ENCODE peak calls at places on chromosomes 2 and 18, in five cellular contexts. W is left ventricle myocardium inferior, G is A549, I is neuronal stem cell, V is GM23338. E is an unnamed sample.

GRCh38 chr2:125479143-125479636 is 1176.8 kb upstream of the GYPC start:
- DNase-seq in W (no peak), G (no peak), I (no peak), V (no peak), E (no peak)

GRCh38 chr2:58913082-58913726 is 672.1 kb upstream of the FANCL start:
- DNase-seq in W (no peak), G (no peak), I (peak), V (peak), E (no peak)

GRCh38 chr2:21643180-21643579 is 519.4 kb downstream of the TDRD15 start:
- DNase-seq in W (no peak), G (no peak), I (no peak), V (no peak), E (no peak)

GRCh38 chr18:68847219-68847860 is 49.5 kb downstream of the CCDC102B start:
- DNase-seq in W (no peak), G (no peak), I (no peak), V (peak), E (no peak)

GRCh38 chr2:143229952-143230351 is 100.7 kb downstream of the ARHGAP15 start:
- DNase-seq in W (no peak), G (no peak), I (peak), V (peak), E (no peak)

GRCh38 chr2:185583058-185583816 is 155.4 kb upstream of the FSIP2 start:
- DNase-seq in W (no peak), G (peak), I (no peak), V (peak), E (peak)

GRCh38 chr2:100730290-100730868 is 89.6 kb upstream of the NPAS2 start:
- DNase-seq in W (peak), G (peak), I (no peak), V (peak), E (peak)

GRCh38 chr2:180715044-180715443 is 265.4 kb upstream of the UBE2E3 start:
- DNase-seq in W (no peak), G (no peak), I (no peak), V (no peak), E (no peak)

GRCh38 chr2:73985318-73986084 is 791 bp downstream of the TET3 start:
- DNase-seq in W (peak), G (peak), I (no peak), V (peak), E (no peak)

GRCh38 chr18:76621184-76621583 is 126.1 kb upstream of the ZNF516 start:
- DNase-seq in W (no peak), G (no peak), I (no peak), V (peak), E (no peak)

GRCh38 chr2:109646961-109647360 is 32.8 kb downstream of the SOWAHC start:
- DNase-seq in W (no peak), G (no peak), I (no peak), V (no peak), E (no peak)

GRCh38 chr2:128315829-128316776 is 2.6 kb downstream of the HS6ST1 start:
- DNase-seq in W (peak), G (no peak), I (no peak), V (no peak), E (no peak)

GRCh38 chr2:154527962-154528361 is 170.5 kb upstream of the KCNJ3 start:
- DNase-seq in W (no peak), G (no peak), I (no peak), V (no peak), E (no peak)

GRCh38 chr2:70919672-70920366 is 15.9 kb upstream of the ATP6V1B1 start:
- DNase-seq in W (peak), G (peak), I (peak), V (peak), E (no peak)

GRCh38 chr2:168583710-168584521 is 127.8 kb downstream of the CERS6 start:
- DNase-seq in W (no peak), G (no peak), I (no peak), V (no peak), E (peak)

GRCh38 chr2:68320118-68320641 is 431 bp upstream of the CNRIP1 start:
- DNase-seq in W (no peak), G (no peak), I (peak), V (peak), E (no peak)

GRCh38 chr2:109407401-109408335 is 206.1 kb downstream of the SEPTIN10 start:
- DNase-seq in W (no peak), G (no peak), I (no peak), V (no peak), E (no peak)

GRCh38 chr2:119475857-119476244 is 44.2 kb downstream of the TMEM37 start:
- DNase-seq in W (no peak), G (no peak), I (no peak), V (no peak), E (no peak)

GRCh38 chr18:47775961-47776360 is 154.5 kb downstream of the SMAD2 start:
- DNase-seq in W (no peak), G (no peak), I (no peak), V (peak), E (no peak)

GRCh38 chr2:218896501-218897393 is 16.1 kb downstream of the WNT10A start:
- DNase-seq in W (no peak), G (peak), I (no peak), V (peak), E (no peak)

GRCh38 chr2:66441651-66442365 is 6.9 kb downstream of the MEIS1 start:
- DNase-seq in W (no peak), G (no peak), I (no peak), V (peak), E (no peak)

GRCh38 chr2:225354281-225354774 is 45.2 kb upstream of the NYAP2 start:
- DNase-seq in W (no peak), G (no peak), I (no peak), V (no peak), E (peak)

GRCh38 chr18:7512326-7512725 is 54.8 kb upstream of the PTPRM start:
- DNase-seq in W (no peak), G (no peak), I (no peak), V (no peak), E (no peak)

GRCh38 chr18:11826836-11827235 is 24.4 kb upstream of the CHMP1B start:
- DNase-seq in W (no peak), G (no peak), I (no peak), V (peak), E (no peak)

GRCh38 chr18:47284691-47285370 is 33.4 kb upstream of the SKOR2 start:
- DNase-seq in W (no peak), G (no peak), I (no peak), V (no peak), E (no peak)

GRCh38 chr2:156320491-156320896 is 12.0 kb downstream of the NR4A2 start:
- DNase-seq in W (peak), G (no peak), I (peak), V (peak), E (no peak)
- H3K4me3 ChIP-seq in W (peak), G (peak), I (peak), V (peak), E (peak)

DNA sequence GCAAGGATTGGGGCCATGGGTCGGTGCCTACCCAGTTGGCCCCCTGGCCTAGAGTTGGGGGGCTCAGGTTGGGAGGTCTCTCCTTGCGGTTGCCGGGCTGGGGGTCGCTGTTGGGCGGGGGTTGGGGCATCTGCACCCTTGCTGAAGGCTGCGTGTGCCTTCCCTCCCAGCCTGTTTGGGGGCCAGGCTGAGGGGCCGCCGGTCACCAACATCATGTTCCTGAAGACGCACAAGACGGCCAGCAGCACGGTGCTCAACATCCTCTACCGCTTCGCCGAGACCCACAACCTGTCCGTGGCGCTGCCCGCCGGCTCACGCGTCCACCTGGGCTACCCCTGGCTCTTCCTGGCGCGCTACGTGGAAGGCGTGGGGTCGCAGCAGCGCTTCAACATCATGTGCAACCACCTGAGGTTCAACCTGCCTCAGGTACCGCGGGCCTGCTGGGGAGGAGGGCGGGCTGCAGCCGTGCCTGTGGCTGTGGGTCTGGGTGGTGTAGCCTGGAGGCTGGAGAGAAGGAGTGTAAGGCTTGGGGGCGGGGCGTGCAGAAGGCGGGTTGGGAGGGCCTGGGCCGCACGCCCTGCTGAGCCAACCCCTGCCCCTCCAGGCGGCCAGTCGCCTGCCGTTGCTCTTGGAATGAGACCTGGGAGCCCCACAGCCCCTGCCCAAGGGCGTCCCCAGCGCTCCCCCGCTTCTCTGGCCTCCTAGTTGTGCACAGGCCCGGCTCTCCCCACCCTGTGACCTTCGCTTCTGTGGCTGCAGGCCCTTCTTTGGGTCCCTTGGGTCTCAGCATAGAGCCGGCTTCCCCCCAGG is 7.2 kb upstream of the NEU4 start:
- DNase-seq in W (peak), G (no peak), I (no peak), V (peak), E (no peak)
- H3K4me3 ChIP-seq in W (no peak), G (no peak), I (no peak), V (no peak), E (no peak)

GRCh38 chr18:75229437-75229836 is 18.8 kb downstream of the TSHZ1 start:
- DNase-seq in W (no peak), G (no peak), I (no peak), V (no peak), E (no peak)

GRCh38 chr18:75226301-75226955 is 15.8 kb downstream of the TSHZ1 start:
- DNase-seq in W (no peak), G (no peak), I (peak), V (no peak), E (no peak)

GRCh38 chr18:75227535-75227934 is 16.9 kb downstream of the TSHZ1 start:
- DNase-seq in W (no peak), G (no peak), I (no peak), V (no peak), E (no peak)

GRCh38 chr18:75228967-75229366 is 18.4 kb downstream of the TSHZ1 start:
- DNase-seq in W (no peak), G (no peak), I (no peak), V (no peak), E (no peak)

GRCh38 chr18:75226956-75227316 is 16.3 kb downstream of the TSHZ1 start:
- DNase-seq in W (no peak), G (no peak), I (no peak), V (no peak), E (no peak)
- H3K4me3 ChIP-seq in W (peak), G (no peak), I (peak), V (no peak), E (no peak)

GRCh38 chr18:34709631-34710429 is at the start of gene DTNA:
- DNase-seq in W (no peak), G (no peak), I (peak), V (peak), E (peak)

GRCh38 chr18:34704823-34705222 is 5.3 kb upstream of the DTNA start:
- DNase-seq in W (no peak), G (no peak), I (no peak), V (no peak), E (no peak)

GRCh38 chr18:34710430-34711386 is 610 bp downstream of the DTNA start:
- DNase-seq in W (no peak), G (no peak), I (no peak), V (no peak), E (no peak)

GRCh38 chr18:34709104-34709503 is 994 bp upstream of the DTNA start:
- DNase-seq in W (no peak), G (no peak), I (no peak), V (no peak), E (peak)

DNA sequence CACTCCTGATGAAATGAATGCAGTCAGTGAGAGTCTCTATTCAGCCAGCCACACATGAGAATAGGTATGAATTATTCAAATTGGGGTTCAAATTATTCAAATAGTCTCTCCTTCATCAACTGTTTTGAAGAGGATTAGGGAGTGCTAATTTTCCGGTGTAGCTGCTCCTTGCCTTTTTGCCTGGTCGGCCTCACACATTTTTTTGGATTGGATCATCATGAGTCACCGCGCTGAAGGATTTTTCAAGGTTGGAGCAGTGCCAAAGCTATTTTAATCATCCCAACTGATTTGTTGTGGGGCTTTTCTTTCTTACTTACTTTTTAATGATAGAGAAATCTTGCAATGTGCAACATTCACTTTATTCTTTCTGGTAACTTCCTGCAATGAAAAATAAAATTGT is 2.4 kb upstream of the DTNA start:
- DNase-seq in W (no peak), G (peak), I (no peak), V (peak), E (peak)
- H3K4me3 ChIP-seq in W (peak), G (no peak), I (no peak), V (no peak), E (no peak)

GRCh38 chr18:75070625-75071483 is 138.1 kb downstream of the PTGR3 start:
- DNase-seq in W (no peak), G (peak), I (no peak), V (no peak), E (peak)

GRCh38 chr18:75068682-75069435 is 140.1 kb downstream of the PTGR3 start:
- DNase-seq in W (no peak), G (no peak), I (no peak), V (no peak), E (no peak)

GRCh38 chr18:75071484-75071785 is 137.5 kb downstream of the PTGR3 start:
- DNase-seq in W (no peak), G (no peak), I (no peak), V (no peak), E (no peak)

GRCh38 chr18:75071866-75072671 is 136.9 kb downstream of the PTGR3 start:
- DNase-seq in W (no peak), G (no peak), I (no peak), V (no peak), E (no peak)

DNA sequence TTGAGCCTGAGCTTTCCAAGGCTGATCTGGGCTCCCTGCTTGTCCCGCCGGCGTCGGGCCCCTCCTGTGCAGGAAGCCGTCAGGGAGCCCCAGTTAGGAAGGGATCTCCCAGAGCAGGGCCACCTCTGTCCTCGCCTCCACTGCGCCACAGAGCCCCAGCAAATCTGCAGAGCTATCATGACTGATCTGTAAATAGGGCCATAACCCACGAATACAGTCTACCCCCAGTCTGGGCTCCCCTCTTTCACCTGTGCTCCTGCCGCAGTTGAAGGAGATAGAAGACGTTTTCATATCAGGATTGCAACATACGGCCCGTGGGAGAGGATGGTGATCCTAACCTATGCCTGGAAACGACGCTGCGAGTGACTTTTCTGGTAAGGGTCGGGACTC is 138.7 kb downstream of the PTGR3 start:
- DNase-seq in W (no peak), G (no peak), I (no peak), V (no peak), E (no peak)
- H3K4me3 ChIP-seq in W (peak), G (no peak), I (no peak), V (no peak), E (no peak)

GRCh38 chr2:224038830-224039079 is 331 bp downstream of the SERPINE2 start:
- DNase-seq in W (no peak), G (no peak), I (no peak), V (no peak), E (no peak)
- H3K4me3 ChIP-seq in W (peak), G (peak), I (peak), V (peak), E (peak)

GRCh38 chr2:39523308-39524044 is 86.4 kb upstream of the MAP4K3 start:
- DNase-seq in W (no peak), G (peak), I (no peak), V (no peak), E (peak)
- H3K4me3 ChIP-seq in W (no peak), G (no peak), I (no peak), V (no peak), E (no peak)

GRCh38 chr2:160419776-160420521 is 73.7 kb downstream of the RBMS1 start:
- DNase-seq in W (no peak), G (no peak), I (no peak), V (no peak), E (peak)

GRCh38 chr2:160418853-160419252 is 74.8 kb downstream of the RBMS1 start:
- DNase-seq in W (no peak), G (no peak), I (no peak), V (no peak), E (no peak)

GRCh38 chr2:160417745-160418397 is 75.7 kb downstream of the RBMS1 start:
- DNase-seq in W (no peak), G (no peak), I (no peak), V (peak), E (peak)

GRCh38 chr2:160420711-160421110 is 72.9 kb downstream of the RBMS1 start:
- DNase-seq in W (no peak), G (no peak), I (no peak), V (no peak), E (no peak)

DNA sequence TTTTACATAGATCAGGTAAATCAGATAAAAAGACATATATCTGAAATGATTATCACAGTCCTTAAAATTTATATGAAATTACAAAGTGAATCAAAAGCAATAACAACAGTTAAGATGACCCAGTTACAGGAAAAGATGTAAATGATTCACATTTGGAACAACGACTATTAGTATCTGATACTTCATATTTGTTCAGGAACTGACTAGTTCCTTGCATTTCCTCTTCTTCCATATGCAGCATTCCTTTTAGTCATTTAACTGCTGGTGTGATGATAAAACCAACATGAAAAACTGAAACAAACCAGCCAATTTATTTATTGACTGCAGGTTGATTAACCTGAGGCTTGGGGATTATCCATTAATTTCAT is 75.2 kb downstream of the RBMS1 start:
- DNase-seq in W (no peak), G (no peak), I (no peak), V (no peak), E (no peak)
- H3K4me3 ChIP-seq in W (no peak), G (no peak), I (no peak), V (no peak), E (no peak)

GRCh38 chr18:58413667-58414628 is 214.9 kb downstream of the ALPK2 start:
- DNase-seq in W (no peak), G (no peak), I (no peak), V (no peak), E (no peak)

GRCh38 chr18:58411323-58411722 is 217.6 kb downstream of the ALPK2 start:
- DNase-seq in W (no peak), G (no peak), I (no peak), V (no peak), E (no peak)

GRCh38 chr18:58416014-58416703 is 212.7 kb downstream of the ALPK2 start:
- DNase-seq in W (no peak), G (no peak), I (no peak), V (no peak), E (no peak)

GRCh38 chr18:58409802-58410445 is 219.0 kb downstream of the ALPK2 start:
- DNase-seq in W (no peak), G (no peak), I (no peak), V (no peak), E (no peak)

GRCh38 chr18:58412844-58413666 is 215.8 kb downstream of the ALPK2 start:
- DNase-seq in W (no peak), G (no peak), I (no peak), V (no peak), E (no peak)
- H3K4me3 ChIP-seq in W (no peak), G (no peak), I (no peak), V (no peak), E (no peak)

GRCh38 chr2:176171331-176172006 is 14.4 kb downstream of the HOXD3 start:
- DNase-seq in W (no peak), G (no peak), I (no peak), V (peak), E (no peak)
- H3K4me3 ChIP-seq in W (peak), G (no peak), I (no peak), V (peak), E (no peak)

E was measured in skeletal muscle cell.